ENCODE peak calls at places on chromosome 19, in seven cellular contexts. V, G, J, M, U, H and N are unnamed samples.

GRCh38 chr19:11482384-11483050 is 1.7 kb upstream of the ELAVL3 start:
- DNase-seq in M (no peak), V (peak; percentile 15), U (peak; percentile 76), J (peak; percentile 85), H (peak; percentile 96), G (peak; percentile 86), N (peak; percentile 78)

GRCh38 chr19:47228937-47229673 is 1.9 kb downstream of the BBC3 start:
- DNase-seq in H (no peak), M (no peak), V (no peak), J (no peak), U (no peak), G (no peak), N (no peak)

GRCh38 chr19:3982701-3983541 is 2.3 kb downstream of the EEF2 start:
- DNase-seq in U (no peak), V (peak; percentile 47), G (no peak), J (peak; percentile 46), M (no peak), H (no peak), N (no peak)

GRCh38 chr19:7515471-7516226 is at the start of gene ZNF358:
- DNase-seq in J (peak; percentile 84), V (peak; percentile 75), H (peak; percentile 93), G (peak; percentile 90), U (peak; percentile 64), M (no peak), N (no peak)

GRCh38 chr19:40803857-40804782 is 5.1 kb downstream of the EGLN2 start:
- DNase-seq in M (no peak), V (no peak), J (no peak), U (peak; percentile 87), H (no peak), G (no peak), N (no peak)

GRCh38 chr19:37505958-37506386 is 767 bp upstream of the ZNF793 start:
- DNase-seq in J (no peak), M (peak; percentile 20), U (no peak), H (no peak), G (no peak), V (no peak), N (no peak)

GRCh38 chr19:5080030-5080644 is 111.2 kb downstream of the KDM4B start:
- DNase-seq in J (no peak), U (no peak), H (no peak), M (no peak), G (no peak), V (no peak), N (no peak)

GRCh38 chr19:48703316-48703715 is 7.5 kb downstream of the FUT2 start:
- DNase-seq in M (no peak), J (no peak), G (no peak), U (no peak), V (no peak), H (no peak), N (no peak)

GRCh38 chr19:5915782-5916165 is 1.7 kb downstream of the CAPS start:
- DNase-seq in H (no peak), J (no peak), U (no peak), G (no peak), V (no peak), M (no peak), N (no peak)

GRCh38 chr19:2631213-2631821 is 71.2 kb downstream of the GNG7 start:
- DNase-seq in J (no peak), U (no peak), M (no peak), H (no peak), V (no peak), G (no peak), N (peak; percentile 44)

GRCh38 chr19:6271721-6272410 is 7.9 kb downstream of the MLLT1 start:
- DNase-seq in V (no peak), H (peak; percentile 96), G (peak; percentile 71), M (no peak), J (peak; percentile 96), U (peak; percentile 90), N (no peak)

GRCh38 chr19:9913237-9914000 is 22.9 kb downstream of the OLFM2 start:
- DNase-seq in G (peak; percentile 71), V (no peak), J (peak; percentile 42), H (no peak), U (peak; percentile 28), M (no peak), N (no peak)

GRCh38 chr19:34317311-34317927 is 47.6 kb upstream of the GPI start:
- DNase-seq in U (peak; percentile 46), V (no peak), J (no peak), G (no peak), M (no peak), H (peak; percentile 82), N (no peak)

GRCh38 chr19:29290853-29291252 is 77.9 kb upstream of the UQCRFS1 start:
- DNase-seq in H (no peak), V (no peak), M (no peak), J (no peak), U (no peak), G (no peak), N (no peak)

GRCh38 chr19:2413159-2413558 is 14.2 kb downstream of the TIMM13 start:
- DNase-seq in V (no peak), U (no peak), M (no peak), G (no peak), H (no peak), J (no peak), N (no peak)

GRCh38 chr19:38701455-38702063 is 42.7 kb downstream of the CAPN12 start:
- DNase-seq in U (peak; percentile 72), V (no peak), G (no peak), H (no peak), J (peak; percentile 61), M (no peak), N (no peak)

GRCh38 chr19:55095260-55096060 is 19.8 kb downstream of the EPS8L1 start:
- DNase-seq in G (no peak), J (no peak), V (no peak), U (no peak), M (no peak), H (no peak), N (no peak)

GRCh38 chr19:52987221-52987620 is 24.5 kb upstream of the ZNF816 start:
- DNase-seq in M (no peak), V (no peak), G (no peak), J (no peak), U (no peak), H (peak; percentile 3), N (no peak)

GRCh38 chr19:41957838-41958366 is 1.2 kb downstream of the RABAC1 start:
- DNase-seq in H (no peak), M (peak; percentile 41), V (peak; percentile 89), U (peak; percentile 88), J (peak; percentile 74), G (peak; percentile 84), N (no peak)

GRCh38 chr19:11832253-11832912 is 16.1 kb upstream of the ZNF439 start:
- DNase-seq in G (no peak), M (no peak), V (no peak), J (no peak), U (no peak), H (no peak), N (no peak)

GRCh38 chr19:44685877-44686276 is 13.1 kb upstream of the CEACAM16 start:
- DNase-seq in M (no peak), V (no peak), G (no peak), J (no peak), H (no peak), U (no peak), N (no peak)

GRCh38 chr19:29806098-29806866 is 5.5 kb upstream of the CCNE1 start:
- DNase-seq in U (no peak), V (no peak), H (no peak), G (peak; percentile 18), M (no peak), J (peak; percentile 24), N (no peak)

GRCh38 chr19:51690359-51691121 is 2.6 kb upstream of the SPACA6 start:
- DNase-seq in M (no peak), G (peak; percentile 75), U (peak; percentile 72), H (peak; percentile 91), V (no peak), J (peak; percentile 89), N (no peak)

GRCh38 chr19:9768175-9769112 is at the start of gene ZNF846:
- DNase-seq in M (peak; percentile 79), J (peak; percentile 95), H (peak; percentile 98), U (peak; percentile 96), V (peak; percentile 96), G (peak; percentile 97), N (peak; percentile 92)

GRCh38 chr19:55653651-55654322 is 1.0 kb upstream of the U2AF2 start:
- DNase-seq in G (peak; percentile 99), J (peak; percentile 100), U (peak; percentile 99), M (peak; percentile 99), H (peak; percentile 99), V (peak; percentile 99), N (peak; percentile 98)

GRCh38 chr19:7888145-7888825 is at the start of gene LRRC8E:
- DNase-seq in J (peak; percentile 43), U (peak; percentile 74), V (peak; percentile 80), H (peak; percentile 91), M (no peak), G (peak; percentile 76), N (no peak)

GRCh38 chr19:51097166-51097736 is 11.0 kb downstream of the CTU1 start:
- DNase-seq in H (no peak), G (peak; percentile 79), M (no peak), J (peak; percentile 77), U (peak; percentile 75), V (peak; percentile 58), N (peak; percentile 43)

GRCh38 chr19:19259741-19260140 is 13.4 kb downstream of the TM6SF2 start:
- DNase-seq in U (no peak), H (no peak), G (no peak), J (no peak), V (no peak), M (no peak), N (no peak)

GRCh38 chr19:18388328-18389094 is 2.6 kb downstream of the GDF15 start:
- DNase-seq in H (peak; percentile 96), U (peak; percentile 97), M (no peak), V (peak; percentile 79), G (peak; percentile 82), J (peak; percentile 87), N (no peak)

GRCh38 chr19:51971624-51972023 is 15.0 kb downstream of the ZNF350 start:
- DNase-seq in H (no peak), G (no peak), J (no peak), V (no peak), U (no peak), M (no peak), N (no peak)

GRCh38 chr19:1799695-1800342 is 12.3 kb downstream of the ATP8B3 start:
- DNase-seq in M (no peak), H (no peak), J (no peak), U (peak; percentile 84), G (no peak), V (no peak), N (no peak)

GRCh38 chr19:19067276-19068072 is 3.7 kb downstream of the SLC25A42 start:
- DNase-seq in M (no peak), V (no peak), H (no peak), U (peak; percentile 56), G (no peak), J (no peak), N (no peak)

GRCh38 chr19:35790981-35791813 is 15.8 kb downstream of the ARHGAP33 start:
- DNase-seq in G (no peak), V (no peak), H (no peak), U (peak; percentile 83), M (no peak), J (peak; percentile 40), N (no peak)

GRCh38 chr19:45492137-45492626 is 4.7 kb downstream of the RTN2 start:
- DNase-seq in H (no peak), M (no peak), J (no peak), V (no peak), G (no peak), U (no peak), N (no peak)

GRCh38 chr19:19871932-19872331 is 6.2 kb downstream of the ZNF253 start:
- DNase-seq in M (no peak), J (no peak), G (no peak), H (no peak), V (no peak), U (no peak), N (no peak)

GRCh38 chr19:2064788-2065524 is 13.9 kb upstream of the MKNK2 start:
- DNase-seq in G (no peak), U (no peak), M (no peak), V (no peak), J (no peak), H (no peak), N (no peak)

GRCh38 chr19:3115411-3115810 is 20.4 kb upstream of the GNA15 start:
- DNase-seq in U (no peak), H (no peak), M (no peak), V (no peak), G (peak; percentile 23), J (no peak), N (no peak)